ENCODE peak calls at places on chromosomes 2 and 18, in five cellular contexts. Q is colonic mucosa, I is endothelial cell, Z is HFF-Myc, R is keratinocyte. H is an unnamed sample.

GRCh38 chr18:36942264-36942663 is 113.3 kb downstream of the KIAA1328 start:
- DNase-seq in Q (no peak), Z (peak), R (peak), I (peak), H (peak)

GRCh38 chr18:55253814-55254213 is 294.6 kb upstream of the CCDC68 start:
- DNase-seq in I (no peak), R (no peak), Q (no peak), Z (no peak), H (no peak)

GRCh38 chr2:172246649-172247048 is 143.9 kb upstream of the DLX2 start:
- DNase-seq in R (no peak), Q (no peak), Z (no peak), I (no peak), H (no peak)

GRCh38 chr18:37671530-37671929 is 105.9 kb upstream of the CELF4 start:
- DNase-seq in I (no peak), Z (no peak), Q (no peak), R (no peak), H (no peak)

GRCh38 chr18:68484241-68484640 is 230.7 kb downstream of the TMX3 start:
- DNase-seq in R (no peak), Z (no peak), Q (no peak), I (no peak), H (no peak)

GRCh38 chr2:17959833-17960232 is 81.4 kb downstream of the KCNS3 start:
- DNase-seq in I (no peak), Z (no peak), Q (no peak), R (no peak), H (no peak)

GRCh38 chr2:239026711-239027430 is 179.0 kb downstream of the TWIST2 start:
- DNase-seq in Q (no peak), I (no peak), Z (no peak), R (no peak), H (no peak)

GRCh38 chr2:117979911-117980341 is 33.9 kb downstream of the CCDC93 start:
- DNase-seq in Z (peak), Q (no peak), I (no peak), R (no peak), H (no peak)

GRCh38 chr2:12287220-12287751 is 429.4 kb upstream of the TRIB2 start:
- DNase-seq in Q (no peak), Z (no peak), R (no peak), I (no peak), H (no peak)

GRCh38 chr2:48148841-48149240 is 242.5 kb upstream of the FBXO11 start:
- DNase-seq in I (no peak), R (no peak), Q (no peak), Z (no peak), H (no peak)

GRCh38 chr2:207835805-207836204 is 66.1 kb upstream of the FZD5 start:
- DNase-seq in R (no peak), I (no peak), Z (no peak), Q (no peak), H (no peak)

GRCh38 chr18:13550446-13551304 is 175.7 kb downstream of the FAM210A start:
- DNase-seq in Q (no peak), R (no peak), I (no peak), Z (no peak), H (no peak)

GRCh38 chr2:40434638-40435296 is 17.1 kb downstream of the SLC8A1 start:
- DNase-seq in I (no peak), Q (no peak), Z (peak), R (peak), H (peak)

GRCh38 chr2:16062471-16063250 is 122.3 kb downstream of the MYCN start:
- DNase-seq in I (no peak), Z (no peak), R (no peak), Q (no peak), H (no peak)

GRCh38 chr2:234286118-234286598 is 210.7 kb downstream of the ARL4C start:
- DNase-seq in Q (no peak), R (peak), I (no peak), Z (no peak), H (no peak)

GRCh38 chr2:192228685-192229084 is 34.0 kb upstream of the TMEFF2 start:
- DNase-seq in R (no peak), Z (no peak), Q (no peak), I (no peak), H (no peak)

GRCh38 chr2:204019572-204020501 is 83.3 kb downstream of the ICOS start:
- DNase-seq in Q (no peak), R (peak), I (no peak), Z (no peak), H (no peak)

GRCh38 chr2:43131051-43131889 is 95.1 kb downstream of the ZFP36L2 start:
- DNase-seq in Q (peak), R (peak), I (peak), Z (no peak), H (peak)

GRCh38 chr2:1771626-1772280 is 27.4 kb upstream of the PXDN start:
- DNase-seq in Q (no peak), I (no peak), Z (no peak), R (no peak), H (no peak)

GRCh38 chr18:57943723-57944122 is 100.3 kb upstream of the NEDD4L start:
- DNase-seq in R (no peak), I (no peak), Z (no peak), Q (no peak), H (peak)

GRCh38 chr18:29248856-29249255 is 1071.9 kb upstream of the CDH2 start:
- DNase-seq in Z (no peak), Q (no peak), R (no peak), I (no peak), H (no peak)

GRCh38 chr2:99881901-99882591 is 260.3 kb downstream of the AFF3 start:
- DNase-seq in Q (no peak), R (no peak), I (no peak), Z (peak), H (peak)

GRCh38 chr2:20381457-20381856 is 30.8 kb upstream of the PUM2 start:
- DNase-seq in Z (no peak), Q (peak), R (no peak), I (no peak), H (no peak)

GRCh38 chr2:133424876-133425275 is 143.4 kb downstream of the NCKAP5 start:
- DNase-seq in Z (no peak), R (no peak), I (no peak), Q (no peak), H (no peak)

GRCh38 chr2:7180641-7181370 is 263.6 kb downstream of the RNF144A start:
- DNase-seq in Q (no peak), Z (no peak), R (peak), I (no peak), H (no peak)

GRCh38 chr2:78979380-78980238 is 45.9 kb upstream of the REG3G start:
- DNase-seq in Q (peak), R (no peak), I (peak), Z (no peak), H (no peak)

GRCh38 chr2:164903214-164903613 is 52.1 kb downstream of the SLC38A11 start:
- DNase-seq in I (no peak), Q (no peak), Z (no peak), R (no peak), H (peak)

GRCh38 chr2:53913721-53914120 is 54.0 kb upstream of the GPR75 start:
- DNase-seq in Z (no peak), I (peak), Q (no peak), R (no peak), H (no peak)

GRCh38 chr2:73488079-73488478 is 102.4 kb downstream of the ALMS1 start:
- DNase-seq in R (no peak), I (no peak), Z (no peak), Q (no peak), H (no peak)

GRCh38 chr18:57087985-57088384 is 58.9 kb upstream of the BOD1L2 start:
- DNase-seq in I (no peak), Q (no peak), R (no peak), Z (no peak), H (no peak)

GRCh38 chr2:85132392-85132791 is 800 bp upstream of the TCF7L1 start:
- DNase-seq in Q (no peak), Z (no peak), I (no peak), R (no peak), H (no peak)

GRCh38 chr2:233165895-233166661 is 85.4 kb upstream of the ATG16L1 start:
- DNase-seq in Q (peak), R (no peak), Z (no peak), I (no peak), H (no peak)

GRCh38 chr2:127771756-127772155 is 39.2 kb downstream of the WDR33 start:
- DNase-seq in I (no peak), Q (no peak), R (peak), Z (no peak), H (peak)

GRCh38 chr2:193793914-193794313 is 1599.2 kb upstream of the TMEFF2 start:
- DNase-seq in Z (no peak), R (no peak), Q (no peak), I (no peak), H (no peak)

GRCh38 chr18:60671022-60671421 is 298.4 kb upstream of the MC4R start:
- DNase-seq in Z (no peak), R (no peak), I (no peak), Q (no peak), H (no peak)

GRCh38 chr2:181123798-181124217 is 143.4 kb downstream of the UBE2E3 start:
- DNase-seq in Q (no peak), R (no peak), I (no peak), Z (no peak), H (no peak)

GRCh38 chr2:234952270-234953115 is 676 bp downstream of the SH3BP4 start:
- DNase-seq in Z (no peak), R (no peak), I (peak), Q (no peak), H (no peak)

GRCh38 chr18:5707586-5707985 is 163.8 kb upstream of the EPB41L3 start:
- DNase-seq in R (no peak), I (no peak), Q (no peak), Z (no peak), H (no peak)

GRCh38 chr2:224428787-224429440 is 27.0 kb upstream of the FAM124B start:
- DNase-seq in Q (no peak), Z (no peak), R (no peak), I (no peak), H (no peak)

GRCh38 chr2:237603718-237604362 is 13.3 kb upstream of the RAB17 start:
- DNase-seq in Q (peak), I (peak), R (no peak), Z (no peak), H (peak)

GRCh38 chr2:237603049-237603717 is 12.6 kb upstream of the RAB17 start:
- DNase-seq in R (no peak), I (no peak), Z (no peak), Q (no peak), H (no peak)

GRCh38 chr2:237602409-237602808 is 11.9 kb upstream of the RAB17 start:
- DNase-seq in Z (no peak), R (no peak), Q (no peak), I (no peak), H (no peak)

GRCh38 chr2:237604391-237604790 is 13.9 kb upstream of the RAB17 start:
- DNase-seq in R (no peak), Q (no peak), Z (no peak), I (no peak), H (no peak)

DNA sequence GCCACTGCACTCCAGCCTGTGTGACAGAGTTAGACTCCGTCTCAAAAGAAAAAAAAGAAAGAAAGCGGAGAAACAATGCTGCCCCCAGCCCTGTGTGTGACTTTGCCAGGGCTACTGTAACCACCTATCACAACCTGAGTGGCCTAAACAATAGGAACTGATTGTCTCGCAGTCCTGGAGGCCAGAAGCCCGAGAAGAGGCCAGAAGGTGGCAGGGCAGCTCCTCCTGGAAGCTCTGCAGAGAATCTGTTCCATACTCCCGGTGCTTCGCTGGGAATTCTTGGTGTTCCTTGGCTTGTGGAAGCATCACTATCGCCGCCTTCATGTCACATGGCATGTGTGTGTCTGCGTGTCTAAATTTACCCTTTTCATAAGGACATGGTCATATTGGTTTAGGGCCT is 14.4 kb upstream of the RAB17 start:
- DNase-seq in Q (no peak), I (no peak), Z (no peak), R (no peak), H (no peak)
- TF ChIP-seq CTCF in Q (no peak), I (no peak), Z (peak), R (no peak), H (peak)

GRCh38 chr2:58923869-58924268 is 682.7 kb upstream of the FANCL start:
- DNase-seq in R (no peak), Z (peak), Q (no peak), I (no peak), H (peak)

GRCh38 chr2:58926112-58926511 is 685.0 kb upstream of the FANCL start:
- DNase-seq in Q (no peak), I (no peak), Z (no peak), R (no peak), H (no peak)

GRCh38 chr2:58921676-58922075 is 680.6 kb upstream of the FANCL start:
- DNase-seq in Z (no peak), Q (no peak), R (no peak), I (no peak), H (no peak)

GRCh38 chr2:58928942-58929341 is 687.8 kb upstream of the FANCL start:
- DNase-seq in Z (no peak), I (no peak), Q (no peak), R (no peak), H (no peak)

DNA sequence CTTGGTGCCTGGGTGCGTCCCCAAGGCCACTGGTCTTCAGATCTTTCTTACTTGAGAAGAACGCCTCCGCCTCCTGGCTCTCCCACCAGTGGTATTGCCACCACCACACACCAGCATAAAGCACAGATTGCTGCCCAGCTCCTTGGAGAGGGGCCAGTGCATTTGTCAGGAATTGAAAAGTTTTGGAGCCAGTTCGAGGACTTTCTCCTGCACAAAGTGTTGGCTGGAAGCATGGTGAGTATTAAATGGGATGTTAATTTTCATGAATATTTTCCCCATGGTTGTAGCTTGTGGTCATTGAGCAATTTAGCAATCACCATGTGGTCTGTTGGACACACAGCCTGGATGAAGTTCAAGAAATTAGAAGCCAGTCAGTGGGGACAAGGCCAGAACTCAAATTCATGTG is 684.6 kb upstream of the FANCL start:
- DNase-seq in I (no peak), R (no peak), Q (no peak), Z (peak), H (no peak)
- TF ChIP-seq CTCF in I (no peak), R (no peak), Q (no peak), Z (no peak), H (no peak)

DNA sequence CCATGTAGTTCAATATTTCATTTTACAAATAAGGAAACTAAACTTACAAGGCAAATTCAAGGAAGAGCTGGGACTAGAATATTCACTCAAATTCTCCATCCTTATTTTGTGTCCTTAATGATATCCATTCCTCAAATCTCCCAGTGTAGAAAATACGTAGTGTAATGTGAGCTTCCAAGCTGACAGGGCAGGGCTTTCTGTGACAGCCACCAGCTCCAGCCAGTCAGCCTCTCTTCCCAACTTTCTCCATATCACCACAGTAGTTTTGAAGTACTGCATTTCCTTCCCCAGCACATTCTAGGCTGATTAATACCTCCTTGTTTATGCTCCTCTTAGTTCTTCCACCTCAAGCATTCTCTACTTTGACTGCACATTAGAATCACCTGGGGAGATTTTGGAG is 176.4 kb downstream of the C1D start:
- DNase-seq in R (no peak), I (no peak), Z (no peak), Q (no peak), H (no peak)
- TF ChIP-seq CTCF in R (no peak), I (no peak), Z (no peak), Q (no peak), H (no peak)

DNA sequence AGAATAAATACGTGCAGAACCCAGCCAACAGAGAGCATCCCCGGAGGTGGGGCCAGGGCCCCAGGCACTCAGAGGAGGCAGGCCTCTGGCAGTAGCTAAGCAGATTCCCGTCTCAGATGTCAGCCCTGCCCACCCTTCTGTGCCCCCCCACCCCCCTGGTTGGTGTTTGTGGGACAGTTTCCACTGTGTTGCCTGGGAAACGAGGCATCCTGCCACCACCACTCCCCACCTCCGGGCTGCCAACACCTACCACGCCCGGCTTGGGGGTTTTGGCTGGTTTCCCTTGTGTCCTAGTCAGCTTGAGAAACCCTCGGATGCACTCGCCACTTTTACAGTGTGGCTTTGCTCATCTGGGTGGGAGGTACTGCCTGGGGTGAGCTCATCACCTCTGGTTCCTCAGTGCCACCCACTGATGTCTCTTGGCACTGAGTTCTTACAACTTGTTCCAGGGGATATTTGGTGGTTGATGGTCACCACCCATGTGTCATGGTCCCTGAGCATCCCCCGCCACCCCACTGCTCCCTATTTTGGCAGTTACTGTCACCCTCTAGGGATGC is 72.4 kb upstream of the YWHAQ start:
- DNase-seq in Q (peak), R (peak), Z (peak), I (no peak), H (peak)
- TF ChIP-seq CTCF in Q (no peak), R (no peak), Z (no peak), I (no peak), H (no peak)

DNA sequence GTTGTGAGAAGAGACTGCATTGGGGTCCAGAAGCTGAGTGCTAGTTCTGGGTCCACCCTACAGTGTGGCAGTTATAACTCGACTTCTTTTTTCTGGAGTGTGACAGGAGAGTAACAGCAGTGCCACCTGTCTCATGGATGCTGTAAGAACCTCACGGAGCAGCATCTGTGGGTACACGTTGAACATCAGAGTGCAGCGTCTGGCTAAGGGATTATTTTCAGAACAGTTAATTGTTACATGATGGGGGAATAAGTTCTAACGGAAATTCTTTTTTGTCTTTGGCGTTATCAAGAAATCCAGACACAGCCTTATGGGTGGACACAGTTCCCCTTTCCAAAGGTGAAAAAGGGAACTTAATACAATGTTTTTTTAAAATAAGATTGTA is 28.3 kb upstream of the TOGARAM2 start:
- DNase-seq in I (no peak), R (no peak), Z (no peak), Q (no peak), H (no peak)
- TF ChIP-seq CTCF in I (no peak), R (no peak), Z (no peak), Q (no peak), H (no peak)

GRCh38 chr18:902179-902718 is 2.4 kb upstream of the ADCYAP1 start:
- DNase-seq in Q (no peak), Z (no peak), R (no peak), I (no peak), H (no peak)
- TF ChIP-seq CTCF in Q (no peak), Z (peak), R (peak), I (no peak), H (no peak)

GRCh38 chr2:166179201-166179600 is 51.4 kb upstream of the SCN1A start:
- DNase-seq in Z (no peak), I (no peak), Q (no peak), R (no peak), H (no peak)
- TF ChIP-seq CTCF in Z (no peak), I (no peak), Q (no peak), R (no peak), H (peak)

GRCh38 chr2:58702302-58702696 is 461.2 kb upstream of the FANCL start:
- DNase-seq in Q (no peak), Z (no peak), I (no peak), R (peak), H (no peak)
- TF ChIP-seq CTCF in Q (no peak), Z (no peak), I (no peak), R (peak), H (no peak)